ENCODE peak calls at places on chromosomes 5 and 9, in six cellular contexts. One of them, this sample, is unnamed.

GRCh38 chr5:97764700-97765099 is 581.7 kb upstream of the RIOK2 start:
- DNase-seq in tibial nerve: no peak
- DNase-seq in Jurkat, Clone E6-1: no peak
- DNase-seq in epithelial cell of esophagus: peak; percentile 89
- DNase-seq in BJ: peak; percentile 11
- DNase-seq in lower leg skin: no peak
- DNase-seq in this sample: no peak

GRCh38 chr5:90483206-90483605 is 8.5 kb downstream of the POLR3G start:
- DNase-seq in BJ: no peak
- DNase-seq in tibial nerve: no peak
- DNase-seq in epithelial cell of esophagus: no peak
- DNase-seq in lower leg skin: no peak
- DNase-seq in Jurkat, Clone E6-1: no peak
- DNase-seq in this sample: no peak

GRCh38 chr5:160158087-160158486 is 38.8 kb upstream of the PWWP2A start:
- DNase-seq in tibial nerve: no peak
- DNase-seq in BJ: no peak
- DNase-seq in lower leg skin: no peak
- DNase-seq in Jurkat, Clone E6-1: no peak
- DNase-seq in epithelial cell of esophagus: no peak
- DNase-seq in this sample: no peak

GRCh38 chr9:74025402-74025894 is 471.7 kb upstream of the RORB start:
- DNase-seq in epithelial cell of esophagus: peak; percentile 51
- DNase-seq in Jurkat, Clone E6-1: no peak
- DNase-seq in tibial nerve: no peak
- DNase-seq in BJ: peak; percentile 5
- DNase-seq in lower leg skin: no peak
- DNase-seq in this sample: no peak

GRCh38 chr9:131578778-131579504 is 33.6 kb downstream of the PRRT1B start:
- DNase-seq in lower leg skin: no peak
- DNase-seq in Jurkat, Clone E6-1: no peak
- DNase-seq in epithelial cell of esophagus: no peak
- DNase-seq in BJ: no peak
- DNase-seq in tibial nerve: no peak
- DNase-seq in this sample: no peak

GRCh38 chr5:78610163-78610583 is 38.4 kb downstream of the LHFPL2 start:
- DNase-seq in Jurkat, Clone E6-1: no peak
- DNase-seq in epithelial cell of esophagus: no peak
- DNase-seq in tibial nerve: no peak
- DNase-seq in lower leg skin: no peak
- DNase-seq in BJ: no peak
- DNase-seq in this sample: no peak

GRCh38 chr9:80790764-80791163 is 898.6 kb downstream of the TLE1 start:
- DNase-seq in BJ: no peak
- DNase-seq in tibial nerve: no peak
- DNase-seq in lower leg skin: no peak
- DNase-seq in Jurkat, Clone E6-1: no peak
- DNase-seq in epithelial cell of esophagus: no peak
- DNase-seq in this sample: no peak

GRCh38 chr9:98856982-98857381 is 49.5 kb downstream of the GALNT12 start:
- DNase-seq in lower leg skin: no peak
- DNase-seq in Jurkat, Clone E6-1: no peak
- DNase-seq in epithelial cell of esophagus: no peak
- DNase-seq in tibial nerve: no peak
- DNase-seq in BJ: no peak
- DNase-seq in this sample: no peak

GRCh38 chr5:34656001-34656699 is at the start of gene RAI14:
- DNase-seq in lower leg skin: peak; percentile 53
- DNase-seq in tibial nerve: peak; percentile 64
- DNase-seq in Jurkat, Clone E6-1: no peak
- DNase-seq in BJ: peak; percentile 33
- DNase-seq in epithelial cell of esophagus: peak; percentile 83
- DNase-seq in this sample: peak; percentile 92

GRCh38 chr9:131589124-131589711 is 43.9 kb downstream of the PRRT1B start:
- DNase-seq in tibial nerve: no peak
- DNase-seq in Jurkat, Clone E6-1: no peak
- DNase-seq in BJ: no peak
- DNase-seq in lower leg skin: no peak
- DNase-seq in epithelial cell of esophagus: no peak
- DNase-seq in this sample: no peak

GRCh38 chr9:135045264-135046155 is 42.0 kb upstream of the OLFM1 start:
- DNase-seq in epithelial cell of esophagus: no peak
- DNase-seq in tibial nerve: no peak
- DNase-seq in BJ: no peak
- DNase-seq in Jurkat, Clone E6-1: no peak
- DNase-seq in lower leg skin: no peak
- DNase-seq in this sample: peak; percentile 47

GRCh38 chr5:33691846-33692245 is 199.9 kb downstream of the ADAMTS12 start:
- DNase-seq in tibial nerve: no peak
- DNase-seq in epithelial cell of esophagus: no peak
- DNase-seq in lower leg skin: no peak
- DNase-seq in BJ: no peak
- DNase-seq in Jurkat, Clone E6-1: no peak
- DNase-seq in this sample: no peak

GRCh38 chr9:83800236-83801033 is 17.1 kb downstream of the GKAP1 start:
- DNase-seq in BJ: no peak
- DNase-seq in lower leg skin: no peak
- DNase-seq in tibial nerve: no peak
- DNase-seq in Jurkat, Clone E6-1: no peak
- DNase-seq in epithelial cell of esophagus: no peak
- DNase-seq in this sample: no peak

GRCh38 chr9:99605016-99605743 is 216.5 kb upstream of the NR4A3 start:
- DNase-seq in lower leg skin: no peak
- DNase-seq in Jurkat, Clone E6-1: no peak
- DNase-seq in epithelial cell of esophagus: no peak
- DNase-seq in tibial nerve: no peak
- DNase-seq in BJ: no peak
- DNase-seq in this sample: peak; percentile 14

GRCh38 chr9:27386759-27387158 is 89.8 kb upstream of the EQTN start:
- DNase-seq in tibial nerve: no peak
- DNase-seq in lower leg skin: no peak
- DNase-seq in Jurkat, Clone E6-1: no peak
- DNase-seq in epithelial cell of esophagus: no peak
- DNase-seq in BJ: no peak
- DNase-seq in this sample: no peak

GRCh38 chr9:114425126-114425525 is 37.3 kb upstream of the AKNA start:
- DNase-seq in epithelial cell of esophagus: no peak
- DNase-seq in tibial nerve: no peak
- DNase-seq in lower leg skin: no peak
- DNase-seq in Jurkat, Clone E6-1: no peak
- DNase-seq in BJ: no peak
- DNase-seq in this sample: peak; percentile 73

GRCh38 chr5:180670586-180671359 is 21.4 kb upstream of the FLT4 start:
- DNase-seq in BJ: no peak
- DNase-seq in lower leg skin: peak; percentile 18
- DNase-seq in tibial nerve: no peak
- DNase-seq in Jurkat, Clone E6-1: peak; percentile 80
- DNase-seq in epithelial cell of esophagus: peak; percentile 70
- DNase-seq in this sample: peak; percentile 75

GRCh38 chr5:135262364-135262763 is 136.7 kb downstream of the MACROH2A1 start:
- DNase-seq in BJ: no peak
- DNase-seq in epithelial cell of esophagus: no peak
- DNase-seq in tibial nerve: no peak
- DNase-seq in lower leg skin: no peak
- DNase-seq in Jurkat, Clone E6-1: no peak
- DNase-seq in this sample: no peak

GRCh38 chr5:180129291-180130190 is 58.0 kb upstream of the RNF130 start:
- DNase-seq in epithelial cell of esophagus: no peak
- DNase-seq in Jurkat, Clone E6-1: no peak
- DNase-seq in BJ: no peak
- DNase-seq in lower leg skin: no peak
- DNase-seq in tibial nerve: no peak
- DNase-seq in this sample: peak; percentile 52

GRCh38 chr5:159097461-159098284 is 2.0 kb downstream of the EBF1 start:
- DNase-seq in tibial nerve: peak; percentile 17
- DNase-seq in lower leg skin: peak; percentile 36
- DNase-seq in epithelial cell of esophagus: no peak
- DNase-seq in Jurkat, Clone E6-1: no peak
- DNase-seq in BJ: no peak
- DNase-seq in this sample: peak; percentile 73

GRCh38 chr5:57302643-57303042 is 128.8 kb downstream of the GPBP1 start:
- DNase-seq in tibial nerve: no peak
- DNase-seq in lower leg skin: no peak
- DNase-seq in epithelial cell of esophagus: no peak
- DNase-seq in Jurkat, Clone E6-1: no peak
- DNase-seq in BJ: no peak
- DNase-seq in this sample: no peak

DNA sequence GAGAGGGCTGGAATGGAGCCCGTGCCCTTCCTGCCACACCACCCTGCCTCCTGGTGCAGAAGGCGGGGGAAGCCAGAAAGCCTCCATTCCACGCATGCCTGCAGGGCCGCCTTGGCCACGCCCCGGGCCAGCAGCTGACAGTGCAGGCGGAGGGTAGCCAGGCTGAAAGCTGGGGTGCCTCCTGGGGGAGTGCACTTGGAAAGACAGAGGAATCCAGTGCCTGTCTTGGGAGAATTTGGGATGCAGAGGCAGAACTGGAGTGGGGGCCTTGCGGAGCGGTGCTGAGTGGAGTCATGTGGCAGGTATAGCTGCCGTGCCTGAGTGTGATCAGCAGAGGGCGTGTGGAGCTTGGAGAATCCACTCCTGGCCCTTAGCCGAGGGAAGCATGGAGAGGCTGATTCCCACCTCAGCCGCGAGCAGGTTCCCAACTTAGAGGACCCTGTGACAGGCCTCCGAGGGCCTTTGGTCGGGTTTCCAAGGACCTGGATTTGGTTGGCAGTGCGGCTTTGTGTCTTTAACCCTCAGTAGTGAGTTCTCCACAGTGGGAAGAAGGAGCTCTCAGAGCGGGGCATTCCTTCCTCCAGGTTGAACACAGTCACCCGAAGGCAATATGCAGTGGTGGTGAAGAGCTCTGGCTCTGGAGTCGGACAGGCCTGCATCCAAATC is 9.1 kb upstream of the URM1 start:
- DNase-seq in BJ: peak; percentile 42
- DNase-seq in lower leg skin: peak; percentile 83
- DNase-seq in Jurkat, Clone E6-1: no peak
- DNase-seq in epithelial cell of esophagus: peak; percentile 82
- DNase-seq in tibial nerve: peak; percentile 78
- DNase-seq in this sample: peak; percentile 95
- H3K4me3 ChIP-seq in BJ: peak overlapping the region; percentile 21
- H3K4me3 ChIP-seq in lower leg skin: no peak overlapping the region
- H3K4me3 ChIP-seq in Jurkat, Clone E6-1: no peak overlapping the region
- H3K4me3 ChIP-seq in epithelial cell of esophagus: peak overlapping the region; percentile 52
- H3K4me3 ChIP-seq in tibial nerve: peak overlapping the region; percentile 40
- H3K4me3 ChIP-seq in this sample: no peak overlapping the region

GRCh38 chr9:133137451-133138231 is 16.6 kb upstream of the RALGDS start:
- DNase-seq in BJ: no peak
- DNase-seq in Jurkat, Clone E6-1: no peak
- DNase-seq in lower leg skin: no peak
- DNase-seq in epithelial cell of esophagus: no peak
- DNase-seq in tibial nerve: no peak
- DNase-seq in this sample: peak; percentile 71
- H3K4me3 ChIP-seq in BJ: no peak overlapping the region
- H3K4me3 ChIP-seq in Jurkat, Clone E6-1: no peak overlapping the region
- H3K4me3 ChIP-seq in lower leg skin: no peak overlapping the region
- H3K4me3 ChIP-seq in epithelial cell of esophagus: no peak overlapping the region
- H3K4me3 ChIP-seq in tibial nerve: no peak overlapping the region
- H3K4me3 ChIP-seq in this sample: no peak overlapping the region

GRCh38 chr5:51376504-51376903 is 6.7 kb upstream of the ISL1 start:
- DNase-seq in BJ: no peak
- DNase-seq in lower leg skin: no peak
- DNase-seq in tibial nerve: no peak
- DNase-seq in epithelial cell of esophagus: no peak
- DNase-seq in Jurkat, Clone E6-1: no peak
- DNase-seq in this sample: no peak

GRCh38 chr5:51378778-51379652 is 4.2 kb upstream of the ISL1 start:
- DNase-seq in epithelial cell of esophagus: peak; percentile 49
- DNase-seq in Jurkat, Clone E6-1: no peak
- DNase-seq in tibial nerve: no peak
- DNase-seq in BJ: no peak
- DNase-seq in lower leg skin: no peak
- DNase-seq in this sample: no peak

GRCh38 chr5:51378415-51378777 is 4.9 kb upstream of the ISL1 start:
- DNase-seq in lower leg skin: no peak
- DNase-seq in epithelial cell of esophagus: no peak
- DNase-seq in Jurkat, Clone E6-1: no peak
- DNase-seq in tibial nerve: no peak
- DNase-seq in BJ: no peak
- DNase-seq in this sample: peak; percentile 59

GRCh38 chr5:51377151-51378060 is 5.8 kb upstream of the ISL1 start:
- DNase-seq in tibial nerve: no peak
- DNase-seq in Jurkat, Clone E6-1: no peak
- DNase-seq in BJ: no peak
- DNase-seq in epithelial cell of esophagus: no peak
- DNase-seq in lower leg skin: no peak
- DNase-seq in this sample: no peak

DNA sequence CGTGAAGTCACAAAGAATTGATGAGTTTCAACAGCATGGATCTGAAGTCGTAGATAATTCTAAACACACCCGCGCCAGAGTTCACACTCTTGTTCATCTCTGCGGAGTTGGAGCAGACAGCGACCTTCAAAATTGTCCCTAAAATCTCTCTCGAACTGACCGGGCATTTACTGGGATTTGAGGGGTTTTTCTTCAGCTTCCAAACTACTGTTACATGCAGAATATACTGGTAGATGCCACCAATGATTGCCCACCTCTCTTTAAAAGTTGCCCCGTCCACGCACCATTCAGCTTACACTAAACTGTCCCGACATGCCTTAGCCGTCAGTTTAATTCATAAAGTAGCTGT is 5.2 kb upstream of the ISL1 start:
- DNase-seq in lower leg skin: no peak
- DNase-seq in BJ: no peak
- DNase-seq in Jurkat, Clone E6-1: no peak
- DNase-seq in epithelial cell of esophagus: no peak
- DNase-seq in tibial nerve: no peak
- DNase-seq in this sample: no peak
- H3K4me3 ChIP-seq in lower leg skin: no peak overlapping the region
- H3K4me3 ChIP-seq in BJ: no peak overlapping the region
- H3K4me3 ChIP-seq in Jurkat, Clone E6-1: no peak overlapping the region
- H3K4me3 ChIP-seq in epithelial cell of esophagus: peak overlapping the region; percentile 50
- H3K4me3 ChIP-seq in tibial nerve: no peak overlapping the region
- H3K4me3 ChIP-seq in this sample: peak overlapping the region; percentile 14

GRCh38 chr9:129498451-129499376 is 122.2 kb downstream of the C9orf50 start:
- DNase-seq in lower leg skin: no peak
- DNase-seq in tibial nerve: no peak
- DNase-seq in BJ: no peak
- DNase-seq in Jurkat, Clone E6-1: no peak
- DNase-seq in epithelial cell of esophagus: no peak
- DNase-seq in this sample: peak; percentile 28

GRCh38 chr9:129504404-129504803 is 116.5 kb downstream of the C9orf50 start:
- DNase-seq in Jurkat, Clone E6-1: no peak
- DNase-seq in lower leg skin: no peak
- DNase-seq in BJ: no peak
- DNase-seq in tibial nerve: no peak
- DNase-seq in epithelial cell of esophagus: no peak
- DNase-seq in this sample: peak; percentile 28

GRCh38 chr9:129500863-129501770 is 119.8 kb downstream of the C9orf50 start:
- DNase-seq in Jurkat, Clone E6-1: no peak
- DNase-seq in lower leg skin: no peak
- DNase-seq in tibial nerve: no peak
- DNase-seq in epithelial cell of esophagus: no peak
- DNase-seq in BJ: no peak
- DNase-seq in this sample: peak; percentile 26

GRCh38 chr9:129500166-129500862 is 120.6 kb downstream of the C9orf50 start:
- DNase-seq in BJ: no peak
- DNase-seq in tibial nerve: no peak
- DNase-seq in epithelial cell of esophagus: no peak
- DNase-seq in Jurkat, Clone E6-1: no peak
- DNase-seq in lower leg skin: no peak
- DNase-seq in this sample: peak; percentile 78

GRCh38 chr9:129501771-129502324 is 119.1 kb downstream of the C9orf50 start:
- DNase-seq in Jurkat, Clone E6-1: no peak
- DNase-seq in epithelial cell of esophagus: no peak
- DNase-seq in tibial nerve: no peak
- DNase-seq in lower leg skin: no peak
- DNase-seq in BJ: no peak
- DNase-seq in this sample: peak; percentile 28
- H3K4me3 ChIP-seq in Jurkat, Clone E6-1: no peak overlapping the region
- H3K4me3 ChIP-seq in epithelial cell of esophagus: no peak overlapping the region
- H3K4me3 ChIP-seq in tibial nerve: no peak overlapping the region
- H3K4me3 ChIP-seq in lower leg skin: no peak overlapping the region
- H3K4me3 ChIP-seq in BJ: no peak overlapping the region
- H3K4me3 ChIP-seq in this sample: no peak overlapping the region